ENCODE peak calls at places on chromosomes 16 and 17, in nine cellular contexts. One of them, this sample, is unnamed.

GRCh38 chr17:28078443-28079229 is 36.2 kb downstream of the NLK start:
- DNase-seq in progenitor cell of endocrine pancreas: no peak
- DNase-seq in uterus: no peak
- DNase-seq in heart left ventricle: no peak
- DNase-seq in AG09309: no peak
- DNase-seq in AG09319: no peak
- DNase-seq in lung: no peak
- DNase-seq in transverse colon: no peak
- DNase-seq in omental fat pad: no peak
- DNase-seq in this sample: no peak

GRCh38 chr17:48002920-48003685 is 32.2 kb downstream of the CDK5RAP3 start:
- DNase-seq in omental fat pad: no peak
- DNase-seq in lung: no peak
- DNase-seq in uterus: no peak
- DNase-seq in AG09319: no peak
- DNase-seq in transverse colon: no peak
- DNase-seq in progenitor cell of endocrine pancreas: no peak
- DNase-seq in AG09309: no peak
- DNase-seq in heart left ventricle: no peak
- DNase-seq in this sample: no peak

GRCh38 chr16:68257906-68258800 is 6.2 kb upstream of the SLC7A6 start:
- DNase-seq in progenitor cell of endocrine pancreas: no peak
- DNase-seq in omental fat pad: no peak
- DNase-seq in AG09319: no peak
- DNase-seq in AG09309: no peak
- DNase-seq in uterus: no peak
- DNase-seq in lung: no peak
- DNase-seq in heart left ventricle: no peak
- DNase-seq in transverse colon: peak
- DNase-seq in this sample: no peak

GRCh38 chr16:66578596-66579531 is at the start of gene CMTM2:
- DNase-seq in lung: no peak
- DNase-seq in uterus: no peak
- DNase-seq in heart left ventricle: no peak
- DNase-seq in progenitor cell of endocrine pancreas: no peak
- DNase-seq in transverse colon: no peak
- DNase-seq in omental fat pad: no peak
- DNase-seq in AG09309: no peak
- DNase-seq in AG09319: no peak
- DNase-seq in this sample: no peak

GRCh38 chr16:3444032-3444388 is 530 bp downstream of the NAA60 start:
- DNase-seq in progenitor cell of endocrine pancreas: no peak
- DNase-seq in lung: no peak
- DNase-seq in transverse colon: peak
- DNase-seq in omental fat pad: no peak
- DNase-seq in AG09319: peak
- DNase-seq in AG09309: peak
- DNase-seq in heart left ventricle: no peak
- DNase-seq in uterus: no peak
- DNase-seq in this sample: no peak

GRCh38 chr17:55005520-55005919 is 37.0 kb downstream of the STXBP4 start:
- DNase-seq in AG09309: no peak
- DNase-seq in AG09319: no peak
- DNase-seq in uterus: no peak
- DNase-seq in transverse colon: no peak
- DNase-seq in omental fat pad: no peak
- DNase-seq in heart left ventricle: no peak
- DNase-seq in progenitor cell of endocrine pancreas: no peak
- DNase-seq in lung: no peak
- DNase-seq in this sample: no peak

GRCh38 chr16:57807968-57808528 is 5.8 kb upstream of the KIFC3 start:
- DNase-seq in progenitor cell of endocrine pancreas: peak
- DNase-seq in omental fat pad: peak
- DNase-seq in transverse colon: peak
- DNase-seq in lung: peak
- DNase-seq in AG09309: peak
- DNase-seq in uterus: peak
- DNase-seq in heart left ventricle: peak
- DNase-seq in AG09319: no peak
- DNase-seq in this sample: peak

GRCh38 chr17:75514299-75515228 is 773 bp downstream of the CASKIN2 start:
- DNase-seq in omental fat pad: no peak
- DNase-seq in progenitor cell of endocrine pancreas: peak
- DNase-seq in lung: peak
- DNase-seq in uterus: peak
- DNase-seq in AG09309: no peak
- DNase-seq in transverse colon: peak
- DNase-seq in heart left ventricle: no peak
- DNase-seq in AG09319: no peak
- DNase-seq in this sample: no peak

GRCh38 chr16:2482181-2483107 is 7.5 kb downstream of the TBC1D24 start:
- DNase-seq in omental fat pad: no peak
- DNase-seq in AG09309: peak
- DNase-seq in uterus: peak
- DNase-seq in progenitor cell of endocrine pancreas: no peak
- DNase-seq in heart left ventricle: no peak
- DNase-seq in transverse colon: peak
- DNase-seq in lung: no peak
- DNase-seq in AG09319: peak
- DNase-seq in this sample: no peak

GRCh38 chr17:42984486-42984885 is 4.1 kb downstream of the RUNDC1 start:
- DNase-seq in transverse colon: no peak
- DNase-seq in AG09309: no peak
- DNase-seq in heart left ventricle: no peak
- DNase-seq in AG09319: no peak
- DNase-seq in lung: no peak
- DNase-seq in omental fat pad: no peak
- DNase-seq in progenitor cell of endocrine pancreas: no peak
- DNase-seq in uterus: no peak
- DNase-seq in this sample: no peak

GRCh38 chr16:4319454-4319853 is 3.6 kb downstream of the GLIS2 start:
- DNase-seq in AG09319: no peak
- DNase-seq in transverse colon: peak
- DNase-seq in lung: no peak
- DNase-seq in omental fat pad: no peak
- DNase-seq in progenitor cell of endocrine pancreas: no peak
- DNase-seq in heart left ventricle: no peak
- DNase-seq in uterus: peak
- DNase-seq in AG09309: no peak
- DNase-seq in this sample: no peak

GRCh38 chr16:4682616-4683254 is 10.6 kb upstream of the NUDT16L1 start:
- DNase-seq in transverse colon: no peak
- DNase-seq in heart left ventricle: no peak
- DNase-seq in omental fat pad: no peak
- DNase-seq in AG09319: no peak
- DNase-seq in uterus: peak
- DNase-seq in lung: peak
- DNase-seq in AG09309: no peak
- DNase-seq in progenitor cell of endocrine pancreas: peak
- DNase-seq in this sample: no peak

GRCh38 chr16:54099627-54100026 is 187.0 kb downstream of the IRX3 start:
- DNase-seq in lung: no peak
- DNase-seq in AG09309: no peak
- DNase-seq in progenitor cell of endocrine pancreas: no peak
- DNase-seq in transverse colon: no peak
- DNase-seq in AG09319: no peak
- DNase-seq in uterus: no peak
- DNase-seq in heart left ventricle: no peak
- DNase-seq in omental fat pad: no peak
- DNase-seq in this sample: no peak

GRCh38 chr16:27230562-27230991 is 27.3 kb downstream of the KDM8 start:
- DNase-seq in transverse colon: peak
- DNase-seq in AG09319: no peak
- DNase-seq in progenitor cell of endocrine pancreas: no peak
- DNase-seq in lung: no peak
- DNase-seq in uterus: no peak
- DNase-seq in omental fat pad: no peak
- DNase-seq in heart left ventricle: no peak
- DNase-seq in AG09309: no peak
- DNase-seq in this sample: no peak
- TF ChIP-seq CTCF in transverse colon: peak
- TF ChIP-seq CTCF in AG09319: no peak
- TF ChIP-seq CTCF in progenitor cell of endocrine pancreas: peak
- TF ChIP-seq CTCF in lung: no peak
- TF ChIP-seq CTCF in uterus: no peak
- TF ChIP-seq CTCF in omental fat pad: no peak
- TF ChIP-seq CTCF in heart left ventricle: no peak
- TF ChIP-seq CTCF in AG09309: no peak
- TF ChIP-seq CTCF in this sample: no peak

GRCh38 chr17:51298508-51299371 is 38.4 kb downstream of the UTP18 start:
- DNase-seq in transverse colon: no peak
- DNase-seq in AG09309: no peak
- DNase-seq in lung: no peak
- DNase-seq in progenitor cell of endocrine pancreas: no peak
- DNase-seq in uterus: no peak
- DNase-seq in heart left ventricle: no peak
- DNase-seq in AG09319: no peak
- DNase-seq in omental fat pad: no peak
- DNase-seq in this sample: no peak
- TF ChIP-seq CTCF in transverse colon: peak
- TF ChIP-seq CTCF in AG09309: peak
- TF ChIP-seq CTCF in lung: peak
- TF ChIP-seq CTCF in progenitor cell of endocrine pancreas: peak
- TF ChIP-seq CTCF in uterus: peak
- TF ChIP-seq CTCF in heart left ventricle: peak
- TF ChIP-seq CTCF in AG09319: peak
- TF ChIP-seq CTCF in omental fat pad: no peak
- TF ChIP-seq CTCF in this sample: peak

GRCh38 chr17:59558039-59558438 is 7.4 kb upstream of the DHX40 start:
- DNase-seq in lung: no peak
- DNase-seq in AG09319: no peak
- DNase-seq in transverse colon: no peak
- DNase-seq in heart left ventricle: no peak
- DNase-seq in uterus: no peak
- DNase-seq in progenitor cell of endocrine pancreas: no peak
- DNase-seq in omental fat pad: no peak
- DNase-seq in AG09309: no peak
- DNase-seq in this sample: no peak

GRCh38 chr17:59561042-59561441 is 4.4 kb upstream of the DHX40 start:
- DNase-seq in uterus: no peak
- DNase-seq in AG09319: no peak
- DNase-seq in progenitor cell of endocrine pancreas: no peak
- DNase-seq in heart left ventricle: no peak
- DNase-seq in omental fat pad: no peak
- DNase-seq in transverse colon: no peak
- DNase-seq in AG09309: no peak
- DNase-seq in lung: no peak
- DNase-seq in this sample: no peak

GRCh38 chr17:59558953-59559352 is 6.5 kb upstream of the DHX40 start:
- DNase-seq in progenitor cell of endocrine pancreas: no peak
- DNase-seq in transverse colon: no peak
- DNase-seq in AG09309: no peak
- DNase-seq in heart left ventricle: no peak
- DNase-seq in lung: no peak
- DNase-seq in AG09319: no peak
- DNase-seq in omental fat pad: no peak
- DNase-seq in uterus: no peak
- DNase-seq in this sample: no peak
- TF ChIP-seq CTCF in progenitor cell of endocrine pancreas: peak
- TF ChIP-seq CTCF in transverse colon: no peak
- TF ChIP-seq CTCF in AG09309: peak
- TF ChIP-seq CTCF in heart left ventricle: peak
- TF ChIP-seq CTCF in lung: no peak
- TF ChIP-seq CTCF in AG09319: peak
- TF ChIP-seq CTCF in omental fat pad: no peak
- TF ChIP-seq CTCF in uterus: no peak
- TF ChIP-seq CTCF in this sample: peak

DNA sequence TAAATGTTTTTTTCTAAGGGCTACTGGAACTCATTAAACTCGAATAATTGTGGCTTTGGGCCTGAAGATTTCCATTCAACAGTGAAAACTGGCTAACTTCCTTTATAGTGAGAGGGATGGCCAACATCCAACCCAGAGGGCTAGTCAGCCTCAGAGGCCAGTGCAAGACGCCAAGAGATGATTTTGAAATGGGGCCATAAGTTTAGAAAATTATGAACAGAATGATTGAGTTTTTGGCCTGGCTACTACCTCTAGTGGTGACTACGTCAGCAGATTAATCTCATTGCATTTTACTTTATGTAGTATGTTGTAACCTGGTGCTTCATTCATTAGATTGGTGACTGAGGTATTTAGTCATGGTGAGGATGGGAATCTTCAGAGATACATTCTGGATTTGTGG is 28.4 kb downstream of the HAPSTR1 start:
- DNase-seq in AG09319: peak
- DNase-seq in transverse colon: no peak
- DNase-seq in uterus: peak
- DNase-seq in omental fat pad: no peak
- DNase-seq in AG09309: peak
- DNase-seq in heart left ventricle: peak
- DNase-seq in lung: peak
- DNase-seq in progenitor cell of endocrine pancreas: no peak
- DNase-seq in this sample: peak
- TF ChIP-seq CTCF in AG09319: peak
- TF ChIP-seq CTCF in transverse colon: no peak
- TF ChIP-seq CTCF in uterus: no peak
- TF ChIP-seq CTCF in omental fat pad: no peak
- TF ChIP-seq CTCF in AG09309: peak
- TF ChIP-seq CTCF in heart left ventricle: no peak
- TF ChIP-seq CTCF in lung: no peak
- TF ChIP-seq CTCF in progenitor cell of endocrine pancreas: no peak
- TF ChIP-seq CTCF in this sample: peak

DNA sequence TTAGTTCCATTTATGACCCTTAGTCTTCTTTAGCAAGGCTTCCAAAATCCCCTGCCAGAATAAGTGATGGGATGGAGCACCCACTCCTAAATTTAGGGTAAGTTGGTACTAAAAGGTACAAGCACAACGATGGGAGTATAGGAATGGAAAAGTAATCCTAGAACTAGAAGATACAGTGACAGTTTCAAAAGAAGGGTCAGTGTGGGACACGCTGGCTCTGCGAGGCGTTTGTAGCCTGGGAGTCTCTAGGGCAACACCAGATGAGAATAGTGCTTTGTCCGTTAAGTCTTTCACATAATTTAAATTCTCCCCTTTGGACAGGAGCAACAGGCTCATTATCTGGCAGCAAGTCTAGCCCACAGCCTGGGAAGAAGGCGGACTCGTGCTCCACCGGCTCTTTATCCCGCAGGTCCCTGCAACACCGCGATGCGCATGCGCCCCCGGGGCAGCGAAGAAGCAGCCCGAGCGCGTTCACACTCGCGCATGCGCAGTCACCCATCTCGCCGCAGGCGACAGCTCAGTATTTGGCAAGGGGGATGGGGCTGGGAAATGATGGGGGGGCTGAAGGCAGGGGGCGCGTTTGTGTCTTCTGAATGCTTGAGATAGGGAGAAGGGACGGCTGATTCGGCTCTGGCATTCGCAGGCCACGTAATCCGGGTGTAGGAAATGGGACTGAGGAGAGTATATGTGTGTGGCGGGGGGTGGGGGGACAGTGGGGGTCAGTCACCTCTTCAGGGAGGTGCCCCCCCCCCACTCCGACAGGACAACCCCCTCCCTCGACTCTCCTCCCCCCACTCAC is 564 bp downstream of the SPOP start:
- DNase-seq in omental fat pad: peak
- DNase-seq in AG09319: peak
- DNase-seq in uterus: peak
- DNase-seq in lung: peak
- DNase-seq in heart left ventricle: peak
- DNase-seq in AG09309: peak
- DNase-seq in transverse colon: peak
- DNase-seq in progenitor cell of endocrine pancreas: peak
- DNase-seq in this sample: peak
- TF ChIP-seq CTCF in omental fat pad: no peak
- TF ChIP-seq CTCF in AG09319: peak
- TF ChIP-seq CTCF in uterus: no peak
- TF ChIP-seq CTCF in lung: no peak
- TF ChIP-seq CTCF in heart left ventricle: no peak
- TF ChIP-seq CTCF in AG09309: no peak
- TF ChIP-seq CTCF in transverse colon: no peak
- TF ChIP-seq CTCF in progenitor cell of endocrine pancreas: no peak
- TF ChIP-seq CTCF in this sample: peak

GRCh38 chr16:8718753-8719386 is 44.5 kb downstream of the ABAT start:
- DNase-seq in progenitor cell of endocrine pancreas: no peak
- DNase-seq in AG09319: no peak
- DNase-seq in transverse colon: no peak
- DNase-seq in heart left ventricle: no peak
- DNase-seq in uterus: no peak
- DNase-seq in lung: no peak
- DNase-seq in AG09309: no peak
- DNase-seq in omental fat pad: no peak
- DNase-seq in this sample: no peak
- TF ChIP-seq CTCF in progenitor cell of endocrine pancreas: no peak
- TF ChIP-seq CTCF in AG09319: no peak
- TF ChIP-seq CTCF in transverse colon: no peak
- TF ChIP-seq CTCF in heart left ventricle: no peak
- TF ChIP-seq CTCF in uterus: no peak
- TF ChIP-seq CTCF in lung: no peak
- TF ChIP-seq CTCF in AG09309: no peak
- TF ChIP-seq CTCF in omental fat pad: no peak
- TF ChIP-seq CTCF in this sample: no peak